ENCODE peak calls at places on chromosomes 3 and 15, in five cellular contexts. Z, D, U, R and H are unnamed samples.

GRCh38 chr15:43286074-43286473 is 19.3 kb upstream of the TGM5 start:
- DNase-seq in U (no peak), D (no peak), R (no peak), Z (no peak), H (no peak)

GRCh38 chr15:52021128-52021671 is 2.2 kb downstream of the MAPK6 start:
- DNase-seq in D (peak), R (no peak), Z (peak), U (peak), H (peak)

GRCh38 chr3:117486709-117487394 is 777.3 kb downstream of the TUSC7 start:
- DNase-seq in R (peak), D (no peak), U (no peak), Z (no peak), H (peak)

GRCh38 chr3:166274996-166275395 is 437.8 kb upstream of the BCHE start:
- DNase-seq in U (no peak), R (no peak), D (no peak), Z (no peak), H (no peak)

GRCh38 chr3:43106293-43106628 is 382 bp upstream of the POMGNT2 start:
- DNase-seq in U (no peak), D (no peak), R (no peak), Z (no peak), H (no peak)

GRCh38 chr3:177041021-177041729 is 156.1 kb downstream of the TBL1XR1 start:
- DNase-seq in Z (no peak), U (no peak), D (no peak), R (no peak), H (no peak)

GRCh38 chr15:42800731-42801474 is 64.0 kb upstream of the CDAN1 start:
- DNase-seq in R (no peak), U (no peak), D (no peak), Z (no peak), H (peak)

GRCh38 chr3:108486910-108487309 is 23.5 kb downstream of the MYH15 start:
- DNase-seq in R (peak), U (no peak), Z (peak), D (peak), H (no peak)

GRCh38 chr3:38588995-38589937 is 60.2 kb downstream of the SCN5A start:
- DNase-seq in R (no peak), Z (no peak), D (no peak), U (no peak), H (no peak)

GRCh38 chr15:64842986-64843561 is 1.4 kb downstream of the PLEKHO2 start:
- DNase-seq in U (no peak), R (no peak), Z (peak), D (peak), H (peak)

GRCh38 chr3:72234394-72234793 is 449.4 kb upstream of the PROK2 start:
- DNase-seq in R (no peak), Z (peak), U (no peak), D (peak), H (no peak)

GRCh38 chr3:16177962-16178627 is 3.6 kb downstream of the GALNT15 start:
- DNase-seq in U (peak), R (no peak), D (peak), Z (peak), H (peak)

GRCh38 chr3:46884929-46885328 is 7.4 kb downstream of the PTH1R start:
- DNase-seq in Z (no peak), U (no peak), R (no peak), D (no peak), H (no peak)

GRCh38 chr15:29601811-29602210 is 220.5 kb downstream of the TJP1 start:
- DNase-seq in U (no peak), D (no peak), R (no peak), Z (peak), H (peak)

GRCh38 chr15:66701422-66702034 is 508 bp upstream of the SMAD6 start:
- DNase-seq in D (peak), U (no peak), R (peak), Z (peak), H (peak)

GRCh38 chr3:129777806-129778205 is 115.7 kb downstream of the TMCC1 start:
- DNase-seq in R (no peak), D (no peak), U (no peak), Z (no peak), H (no peak)

GRCh38 chr3:99878005-99878404 is 60.3 kb downstream of the CMSS1 start:
- DNase-seq in D (peak), U (no peak), R (no peak), Z (peak), H (peak)

GRCh38 chr3:128266453-128266852 is 113.2 kb downstream of the EEFSEC start:
- DNase-seq in R (no peak), D (no peak), Z (peak), U (no peak), H (peak)

GRCh38 chr3:128573707-128574162 is 76.9 kb downstream of the RPN1 start:
- DNase-seq in R (no peak), Z (no peak), U (no peak), D (no peak), H (no peak)